ENCODE peak calls at places on chromosomes 1 and 21, in four cellular contexts. One of them, this sample, is unnamed.

GRCh38 chr1:84668185-84668584 is 22.1 kb downstream of the SSX2IP start:
- DNase-seq in stimulated activated CD8-positive, alpha-beta memory T cell treated with anti-CD3 and anti-CD28 coated beads, Interleukin-7, amount 100 ng/mL, for 24 hours: no peak
- DNase-seq in CD8-positive, alpha-beta memory T cell: no peak
- DNase-seq in C1 segment of cervical spinal cord: no peak
- DNase-seq in this sample: no peak

GRCh38 chr1:168266644-168267186 is 14.0 kb upstream of the TBX19 start:
- DNase-seq in stimulated activated CD8-positive, alpha-beta memory T cell treated with anti-CD3 and anti-CD28 coated beads, Interleukin-7, amount 100 ng/mL, for 24 hours: no peak
- DNase-seq in CD8-positive, alpha-beta memory T cell: no peak
- DNase-seq in C1 segment of cervical spinal cord: no peak
- DNase-seq in this sample: no peak

GRCh38 chr1:52365091-52365745 is 787 bp downstream of the CC2D1B start:
- DNase-seq in stimulated activated CD8-positive, alpha-beta memory T cell treated with anti-CD3 and anti-CD28 coated beads, Interleukin-7, amount 100 ng/mL, for 24 hours: no peak
- DNase-seq in C1 segment of cervical spinal cord: peak; percentile 43
- DNase-seq in CD8-positive, alpha-beta memory T cell: peak; percentile 10
- DNase-seq in this sample: no peak

GRCh38 chr1:206110820-206111219 is 6.4 kb downstream of the AVPR1B start:
- DNase-seq in CD8-positive, alpha-beta memory T cell: no peak
- DNase-seq in stimulated activated CD8-positive, alpha-beta memory T cell treated with anti-CD3 and anti-CD28 coated beads, Interleukin-7, amount 100 ng/mL, for 24 hours: no peak
- DNase-seq in C1 segment of cervical spinal cord: no peak
- DNase-seq in this sample: no peak

GRCh38 chr1:200184196-200184595 is 156.7 kb downstream of the NR5A2 start:
- DNase-seq in CD8-positive, alpha-beta memory T cell: no peak
- DNase-seq in C1 segment of cervical spinal cord: peak; percentile 12
- DNase-seq in stimulated activated CD8-positive, alpha-beta memory T cell treated with anti-CD3 and anti-CD28 coated beads, Interleukin-7, amount 100 ng/mL, for 24 hours: no peak
- DNase-seq in this sample: peak; percentile 38

GRCh38 chr1:159554681-159555080 is 18.9 kb upstream of the OR10J5 start:
- DNase-seq in CD8-positive, alpha-beta memory T cell: no peak
- DNase-seq in C1 segment of cervical spinal cord: no peak
- DNase-seq in stimulated activated CD8-positive, alpha-beta memory T cell treated with anti-CD3 and anti-CD28 coated beads, Interleukin-7, amount 100 ng/mL, for 24 hours: no peak
- DNase-seq in this sample: no peak

GRCh38 chr1:99674665-99675064 is 28.8 kb downstream of the PALMD start:
- DNase-seq in stimulated activated CD8-positive, alpha-beta memory T cell treated with anti-CD3 and anti-CD28 coated beads, Interleukin-7, amount 100 ng/mL, for 24 hours: no peak
- DNase-seq in CD8-positive, alpha-beta memory T cell: no peak
- DNase-seq in C1 segment of cervical spinal cord: no peak
- DNase-seq in this sample: no peak

GRCh38 chr1:188237573-188238353 is 1409.0 kb downstream of the PLA2G4A start:
- DNase-seq in CD8-positive, alpha-beta memory T cell: no peak
- DNase-seq in stimulated activated CD8-positive, alpha-beta memory T cell treated with anti-CD3 and anti-CD28 coated beads, Interleukin-7, amount 100 ng/mL, for 24 hours: no peak
- DNase-seq in C1 segment of cervical spinal cord: no peak
- DNase-seq in this sample: no peak

GRCh38 chr1:227894306-227894721 is 53.4 kb downstream of the WNT9A start:
- DNase-seq in stimulated activated CD8-positive, alpha-beta memory T cell treated with anti-CD3 and anti-CD28 coated beads, Interleukin-7, amount 100 ng/mL, for 24 hours: no peak
- DNase-seq in CD8-positive, alpha-beta memory T cell: no peak
- DNase-seq in C1 segment of cervical spinal cord: no peak
- DNase-seq in this sample: peak; percentile 73

GRCh38 chr21:34017127-34017961 is 56.0 kb upstream of the MRPS6 start:
- DNase-seq in C1 segment of cervical spinal cord: no peak
- DNase-seq in CD8-positive, alpha-beta memory T cell: no peak
- DNase-seq in stimulated activated CD8-positive, alpha-beta memory T cell treated with anti-CD3 and anti-CD28 coated beads, Interleukin-7, amount 100 ng/mL, for 24 hours: no peak
- DNase-seq in this sample: no peak

GRCh38 chr1:24275104-24275410 is 44.1 kb upstream of the GRHL3 start:
- DNase-seq in CD8-positive, alpha-beta memory T cell: no peak
- DNase-seq in C1 segment of cervical spinal cord: no peak
- DNase-seq in stimulated activated CD8-positive, alpha-beta memory T cell treated with anti-CD3 and anti-CD28 coated beads, Interleukin-7, amount 100 ng/mL, for 24 hours: no peak
- DNase-seq in this sample: no peak

GRCh38 chr1:205353612-205354011 is 3.1 kb downstream of the KLHDC8A start:
- DNase-seq in stimulated activated CD8-positive, alpha-beta memory T cell treated with anti-CD3 and anti-CD28 coated beads, Interleukin-7, amount 100 ng/mL, for 24 hours: no peak
- DNase-seq in CD8-positive, alpha-beta memory T cell: no peak
- DNase-seq in C1 segment of cervical spinal cord: no peak
- DNase-seq in this sample: no peak

GRCh38 chr21:29104239-29104708 is 26.2 kb upstream of the MAP3K7CL start:
- DNase-seq in C1 segment of cervical spinal cord: no peak
- DNase-seq in stimulated activated CD8-positive, alpha-beta memory T cell treated with anti-CD3 and anti-CD28 coated beads, Interleukin-7, amount 100 ng/mL, for 24 hours: no peak
- DNase-seq in CD8-positive, alpha-beta memory T cell: no peak
- DNase-seq in this sample: no peak

GRCh38 chr1:145999321-146000024 is 3.1 kb upstream of the TXNIP start:
- DNase-seq in C1 segment of cervical spinal cord: no peak
- DNase-seq in stimulated activated CD8-positive, alpha-beta memory T cell treated with anti-CD3 and anti-CD28 coated beads, Interleukin-7, amount 100 ng/mL, for 24 hours: no peak
- DNase-seq in CD8-positive, alpha-beta memory T cell: no peak
- DNase-seq in this sample: no peak

This sample was measured in posterior cingulate gyrus.